ENCODE peak calls at places on chromosomes 11 and 22, in four cellular contexts. L is adrenal gland, U is uterus, S is adipocyte. O is an unnamed sample. For H3K9me3, the result is how much of the 10 kb centered on the place peaks cover.

GRCh38 chr22:24338701-24339451 is 68.2 kb downstream of the SPECC1L start:
- DNase-seq in U (no peak), S (peak), L (peak), O (peak)

GRCh38 chr11:13107544-13108044 is 98.5 kb downstream of the RASSF10 start:
- DNase-seq in U (no peak), L (no peak), S (no peak), O (no peak)

GRCh38 chr22:37464181-37464580 is 22.0 kb downstream of the MFNG start:
- DNase-seq in L (no peak), S (no peak), U (no peak), O (no peak)

GRCh38 chr11:74749127-74749964 is 697 bp downstream of the RNF169 start:
- DNase-seq in S (peak), U (peak), L (peak), O (peak)

GRCh38 chr22:28075260-28075981 is 156.4 kb upstream of the PITPNB start:
- DNase-seq in S (peak), L (peak), U (peak), O (peak)

GRCh38 chr22:46002757-46003270 is 25.9 kb upstream of the WNT7B start:
- DNase-seq in S (peak), L (peak), U (no peak), O (peak)

GRCh38 chr11:120565436-120566155 is 54.0 kb downstream of the GRIK4 start:
- DNase-seq in U (no peak), L (no peak), S (no peak), O (peak)

GRCh38 chr11:126212089-126212660 is 593 bp downstream of the FAM118B start:
- DNase-seq in L (no peak), S (peak), U (no peak), O (peak)

GRCh38 chr22:29782061-29782845 is 15.1 kb downstream of the UQCR10 start:
- DNase-seq in U (peak), L (peak), S (no peak), O (peak)

DNA sequence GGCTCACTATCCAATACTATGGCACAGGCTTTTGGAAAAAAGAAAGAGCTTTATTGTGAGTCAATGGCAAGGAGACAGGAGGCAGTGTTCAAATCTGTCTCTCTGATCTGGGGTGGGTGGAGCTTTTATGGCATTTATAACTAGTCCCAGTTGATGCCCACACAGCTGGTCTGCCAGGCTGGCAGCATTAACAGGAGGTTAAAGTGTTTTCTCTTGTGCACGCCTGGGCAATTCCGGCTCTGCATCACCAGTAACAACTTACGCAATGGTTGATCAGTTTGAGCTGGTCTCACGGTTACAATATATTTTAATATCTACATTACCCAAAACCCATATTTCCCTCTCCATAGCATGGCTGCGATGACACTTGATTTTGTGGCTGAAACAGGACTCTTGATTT is 15.1 kb upstream of the SMIM38 start:
- DNase-seq in U (no peak), S (no peak), L (no peak), O (no peak)
- H3K9me3 ChIP-seq in U (under half), S (under half), L (under half), O (under half)

DNA sequence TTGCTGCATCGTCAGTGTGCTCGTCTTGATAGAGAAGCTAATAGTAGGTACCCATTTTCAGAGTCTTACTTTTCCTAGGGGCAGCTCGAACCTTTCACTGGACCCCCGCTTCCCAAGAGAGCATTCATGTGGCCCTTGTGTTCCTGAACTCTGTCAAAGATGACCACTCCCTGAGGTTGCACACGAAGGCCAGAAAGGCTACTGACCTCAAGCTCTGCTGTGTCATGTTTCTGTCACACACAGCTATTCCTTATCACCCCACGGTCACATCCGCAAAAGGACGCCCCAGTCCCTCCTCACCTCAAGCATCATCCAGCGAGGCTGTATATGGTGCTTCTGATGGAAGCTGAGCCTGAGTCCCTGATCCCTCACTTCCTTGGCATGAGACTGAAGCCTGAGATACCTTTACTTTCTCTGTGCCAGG is 171.5 kb downstream of the LDLRAD3 start:
- DNase-seq in L (no peak), S (no peak), U (no peak), O (no peak)
- H3K9me3 ChIP-seq in L (under half), S (under half), U (under half), O (under half)

GRCh38 chr11:6584528-6584927 is 18.9 kb downstream of the RRP8 start:
- DNase-seq in L (no peak), U (no peak), S (no peak), O (no peak)
- H3K9me3 ChIP-seq in L (under half), U (under half), S (under half), O (under half)

GRCh38 chr22:10780281-10780680 is 4747.7 kb upstream of the OR11H1 start:
- DNase-seq in S (no peak), L (no peak), U (no peak), O (no peak)

GRCh38 chr22:10778296-10778814 is 4749.6 kb upstream of the OR11H1 start:
- DNase-seq in L (no peak), U (no peak), S (no peak), O (no peak)

DNA sequence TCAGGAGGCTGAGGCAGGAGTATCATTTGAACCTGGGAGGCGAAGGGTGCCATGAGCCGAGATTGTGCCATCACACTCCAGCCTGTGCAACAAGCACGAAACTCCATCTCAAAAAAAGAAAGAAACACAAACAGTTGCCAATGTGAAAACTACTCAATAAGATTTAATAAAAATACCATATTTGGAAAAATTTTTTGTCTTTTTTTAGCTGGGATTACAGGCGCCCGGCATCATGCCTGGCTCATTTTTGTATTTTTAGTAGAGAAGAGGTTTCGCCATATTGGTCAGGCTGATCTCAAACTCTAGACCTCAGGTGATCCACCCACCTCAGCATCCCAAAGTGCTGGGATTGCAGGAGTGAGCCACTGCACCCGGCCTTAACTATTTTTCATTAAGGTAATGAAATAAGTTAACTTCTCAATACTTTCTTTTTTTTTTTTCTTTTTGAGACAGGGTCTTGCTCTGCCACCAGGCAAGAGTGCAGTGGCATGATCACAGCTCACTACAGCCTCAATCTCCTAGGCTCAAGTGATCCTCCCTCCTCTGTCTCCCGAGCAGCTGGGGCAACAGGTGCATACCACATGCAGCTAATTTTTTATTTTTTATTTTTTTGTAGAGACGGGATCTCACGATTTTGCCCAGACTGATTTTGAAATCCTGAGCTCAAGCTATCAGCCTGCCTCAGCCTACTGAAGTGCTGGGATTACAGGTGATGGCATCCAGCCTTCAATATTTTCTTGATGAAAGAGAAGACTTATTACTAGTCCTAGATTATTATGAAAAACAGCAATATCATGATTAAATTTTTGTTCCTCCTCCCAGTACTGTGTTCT is 4746.2 kb upstream of the OR11H1 start:
- DNase-seq in U (no peak), L (no peak), S (no peak), O (no peak)
- H3K9me3 ChIP-seq in U (under half), L (under half), S (under half), O (under half)

DNA sequence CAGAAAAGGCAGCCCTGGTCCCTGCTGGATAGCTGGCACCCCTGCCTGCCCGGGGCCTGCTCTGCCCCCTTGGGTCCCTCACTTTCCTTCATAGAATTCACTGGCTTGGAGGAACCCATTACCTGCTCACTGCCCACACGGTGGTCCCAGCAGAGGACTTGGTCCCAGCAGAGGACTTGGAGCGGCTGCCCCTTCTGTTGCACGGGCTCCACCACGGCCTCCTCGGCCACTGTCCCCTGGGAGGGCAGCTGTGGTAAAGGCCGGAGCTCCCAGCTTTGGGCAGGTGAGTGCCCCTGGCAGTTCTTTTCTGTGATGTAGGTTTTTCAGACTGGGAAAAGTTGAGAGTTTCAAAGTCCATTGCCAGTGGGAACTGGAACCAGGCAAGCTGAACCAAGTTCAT is 25.9 kb downstream of the BRSK2 start:
- DNase-seq in S (no peak), U (no peak), L (no peak), O (no peak)
- H3K9me3 ChIP-seq in S (under half), U (under half), L (under half), O (under half)

O was measured in GM23248.